ENCODE peak calls at places on chromosomes 12 and 14, in five cellular contexts. E is IMR-90, Q is BE2C, Y is cardiac muscle cell, M is heart right ventricle. K is an unnamed sample. For H3K4me1, the result is how much of the 10 kb centered on the place peaks cover.

GRCh38 chr14:72594099-72594901 is 299.6 kb downstream of the DPF3 start:
- DNase-seq in E (no peak), Q (no peak), Y (no peak), M (no peak), K (no peak)

GRCh38 chr12:27635349-27635972 is 60.8 kb upstream of the REP15 start:
- DNase-seq in E (peak), Q (no peak), Y (peak), M (no peak), K (no peak)

GRCh38 chr12:89962648-89963047 is 254.0 kb upstream of the ATP2B1 start:
- DNase-seq in E (no peak), Q (no peak), Y (no peak), M (no peak), K (no peak)

GRCh38 chr12:53430116-53430515 is 6.5 kb downstream of the AMHR2 start:
- DNase-seq in E (no peak), Q (no peak), Y (no peak), M (no peak), K (no peak)

GRCh38 chr12:82359115-82359478 is 768 bp downstream of the METTL25 start:
- DNase-seq in E (no peak), Q (no peak), Y (peak), M (peak), K (no peak)

GRCh38 chr14:63544641-63545234 is 1.6 kb upstream of the PPP2R5E start:
- DNase-seq in E (peak), Q (peak), Y (no peak), M (no peak), K (no peak)

GRCh38 chr14:99252940-99253868 is 18.8 kb downstream of the BCL11B start:
- DNase-seq in E (no peak), Q (no peak), Y (no peak), M (no peak), K (no peak)

GRCh38 chr14:23523229-23524016 is 28.1 kb downstream of the ZFHX2 start:
- DNase-seq in E (no peak), Q (no peak), Y (no peak), M (no peak), K (no peak)

GRCh38 chr12:130014485-130014807 is 110.6 kb upstream of the TMEM132D start:
- DNase-seq in E (no peak), Q (no peak), Y (peak), M (no peak), K (no peak)

GRCh38 chr12:11085419-11085818 is 6.7 kb downstream of the TAS2R43 start:
- DNase-seq in E (no peak), Q (no peak), Y (no peak), M (no peak), K (no peak)

GRCh38 chr12:100497105-100497795 is 23.6 kb downstream of the NR1H4 start:
- DNase-seq in E (no peak), Q (no peak), Y (no peak), M (no peak), K (no peak)

GRCh38 chr12:47391566-47391965 is 311.8 kb upstream of the AMIGO2 start:
- DNase-seq in E (no peak), Q (no peak), Y (no peak), M (no peak), K (no peak)

GRCh38 chr12:79559591-79559990 is 131.2 kb downstream of the PAWR start:
- DNase-seq in E (peak), Q (no peak), Y (no peak), M (no peak), K (no peak)

GRCh38 chr12:43655586-43655985 is 103.0 kb downstream of the PUS7L start:
- DNase-seq in E (peak), Q (no peak), Y (no peak), M (no peak), K (no peak)

GRCh38 chr12:104477812-104478388 is 21.2 kb downstream of the CHST11 start:
- DNase-seq in E (no peak), Q (no peak), Y (no peak), M (no peak), K (no peak)

GRCh38 chr12:113116875-113117274 is 18.7 kb downstream of the RASAL1 start:
- DNase-seq in E (no peak), Q (no peak), Y (no peak), M (no peak), K (no peak)

GRCh38 chr14:77041837-77042557 is 13.5 kb upstream of the IRF2BPL start:
- DNase-seq in E (peak), Q (no peak), Y (peak), M (no peak), K (peak)

GRCh38 chr12:57813111-57813970 is 5.2 kb downstream of the AVIL start:
- DNase-seq in E (no peak), Q (no peak), Y (no peak), M (no peak), K (no peak)

GRCh38 chr12:27840229-27840999 is 60.4 kb upstream of the MANSC4 start:
- DNase-seq in E (no peak), Q (no peak), Y (no peak), M (no peak), K (no peak)

GRCh38 chr14:73443758-73444157 is 14.6 kb downstream of the NUMB start:
- DNase-seq in E (no peak), Q (no peak), Y (no peak), M (no peak), K (no peak)

GRCh38 chr12:106118-106561 is 39.6 kb downstream of the IQSEC3 start:
- DNase-seq in E (no peak), Q (no peak), Y (no peak), M (no peak), K (no peak)

GRCh38 chr12:69415471-69416275 is 54.5 kb upstream of the FRS2 start:
- DNase-seq in E (peak), Q (peak), Y (peak), M (peak), K (peak)

GRCh38 chr14:51182166-51182565 is 57.9 kb upstream of the TMX1 start:
- DNase-seq in E (no peak), Q (no peak), Y (no peak), M (no peak), K (no peak)

GRCh38 chr12:51683763-51684357 is 92.8 kb downstream of the SCN8A start:
- DNase-seq in E (peak), Q (no peak), Y (no peak), M (no peak), K (no peak)

GRCh38 chr14:49992901-49993335 is 100.0 kb downstream of the ARF6 start:
- DNase-seq in E (peak), Q (no peak), Y (no peak), M (no peak), K (no peak)

GRCh38 chr12:128549621-128550020 is 274.1 kb downstream of the SLC15A4 start:
- DNase-seq in E (no peak), Q (no peak), Y (no peak), M (no peak), K (no peak)

GRCh38 chr12:99810718-99811593 is 163.4 kb downstream of the GARIN6 start:
- DNase-seq in E (peak), Q (peak), Y (no peak), M (no peak), K (no peak)

GRCh38 chr12:69459477-69459876 is 10.7 kb upstream of the FRS2 start:
- DNase-seq in E (no peak), Q (no peak), Y (peak), M (no peak), K (no peak)

GRCh38 chr14:94074534-94074933 is 6.5 kb downstream of the DDX24 start:
- DNase-seq in E (no peak), Q (no peak), Y (no peak), M (no peak), K (no peak)

DNA sequence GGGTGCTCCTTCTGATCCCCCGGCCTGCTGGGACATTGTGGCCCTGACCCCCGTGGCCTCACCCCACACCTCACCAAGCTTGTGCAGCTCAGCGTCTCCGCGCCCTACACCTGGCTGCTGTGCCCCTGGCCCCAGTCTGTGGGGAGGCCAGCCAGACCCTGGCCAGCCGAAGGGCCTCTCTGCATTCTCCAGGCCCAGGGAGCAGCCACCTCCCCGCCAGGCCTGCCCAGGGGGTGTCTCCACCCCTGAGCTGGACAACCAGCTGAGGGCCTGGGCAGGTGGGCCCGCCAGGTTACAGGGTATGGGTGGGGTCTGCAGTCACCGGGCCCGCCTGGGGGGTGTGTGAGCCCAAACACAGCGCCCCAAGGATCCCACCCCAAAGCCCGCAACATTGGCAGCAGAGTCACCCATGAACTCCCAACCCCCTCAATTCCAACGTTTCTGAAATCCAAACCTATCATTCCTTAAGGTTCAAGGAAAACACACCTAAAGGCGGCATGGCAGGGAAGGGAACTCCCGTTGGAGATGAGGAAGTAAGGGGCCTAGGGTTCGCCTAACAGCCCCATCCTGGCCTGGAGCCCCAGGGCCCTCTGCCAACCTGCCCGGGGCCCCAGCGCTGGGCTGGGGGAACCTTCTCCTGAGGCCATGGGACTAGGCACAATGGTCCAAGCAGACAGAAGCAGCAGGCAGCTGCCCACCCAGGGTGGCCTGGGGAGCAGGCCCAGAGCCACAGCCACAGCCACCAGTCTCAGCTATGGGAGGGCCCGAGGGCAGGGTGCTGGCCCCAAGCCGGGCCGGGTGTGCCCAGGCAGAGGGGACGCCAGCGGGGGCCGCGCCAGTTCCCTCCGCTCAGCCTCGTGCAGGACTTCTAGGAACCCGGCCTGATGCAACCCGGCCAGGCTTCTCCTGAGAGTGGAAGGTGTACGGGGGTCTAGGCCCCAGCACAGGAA is 8.5 kb downstream of the AKT1 start:
- DNase-seq in E (no peak), Q (no peak), Y (no peak), M (no peak), K (no peak)
- H3K4me1 ChIP-seq in E (under half), Q (under half), Y (under half), M (under half), K (under half)

GRCh38 chr14:105479438-105480164 is 5.0 kb downstream of the CRIP2 start:
- DNase-seq in E (no peak), Q (no peak), Y (no peak), M (peak), K (no peak)
- H3K4me1 ChIP-seq in E (under half), Q (under half), Y (half or more), M (half or more), K (under half)

GRCh38 chr14:65267856-65268255 is 144.7 kb upstream of the FUT8 start:
- DNase-seq in E (no peak), Q (no peak), Y (no peak), M (no peak), K (no peak)

GRCh38 chr14:65268594-65268993 is 143.9 kb upstream of the FUT8 start:
- DNase-seq in E (no peak), Q (no peak), Y (no peak), M (no peak), K (no peak)

DNA sequence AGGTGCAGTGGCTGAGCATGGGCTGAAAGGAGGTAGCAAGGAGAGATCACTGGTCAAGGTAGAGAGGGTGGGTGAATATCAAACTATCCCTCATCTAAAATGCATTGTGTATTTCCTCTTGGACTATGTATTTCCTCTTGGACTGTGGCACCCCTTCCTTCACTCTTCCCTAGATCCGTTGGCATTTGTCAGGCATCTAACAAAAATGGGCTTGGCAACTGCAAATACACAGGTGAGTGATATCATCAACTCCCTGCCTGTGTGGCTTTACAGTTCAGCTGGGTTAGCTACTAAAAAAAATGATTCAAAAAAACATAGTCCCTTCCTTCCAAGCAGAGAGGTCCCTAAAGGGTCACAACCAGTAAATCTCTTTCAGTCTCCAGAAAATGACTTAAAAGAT is 142.8 kb upstream of the FUT8 start:
- DNase-seq in E (no peak), Q (no peak), Y (no peak), M (no peak), K (no peak)
- H3K4me1 ChIP-seq in E (under half), Q (under half), Y (under half), M (under half), K (under half)

GRCh38 chr12:75665216-75665615 is 153.8 kb upstream of the KRR1 start:
- DNase-seq in E (no peak), Q (no peak), Y (no peak), M (no peak), K (no peak)

GRCh38 chr12:75660805-75661404 is 149.5 kb upstream of the KRR1 start:
- DNase-seq in E (peak), Q (no peak), Y (no peak), M (no peak), K (no peak)

GRCh38 chr12:75661927-75662326 is 150.5 kb upstream of the KRR1 start:
- DNase-seq in E (peak), Q (no peak), Y (no peak), M (no peak), K (no peak)

GRCh38 chr12:75660107-75660530 is 148.7 kb upstream of the KRR1 start:
- DNase-seq in E (peak), Q (no peak), Y (no peak), M (no peak), K (no peak)

GRCh38 chr12:75662501-75663159 is 151.2 kb upstream of the KRR1 start:
- DNase-seq in E (no peak), Q (no peak), Y (no peak), M (no peak), K (no peak)
- H3K4me1 ChIP-seq in E (under half), Q (under half), Y (under half), M (under half), K (under half)

K was measured in psoas muscle.